ENCODE peak calls at places on chromosomes 12 and 14, in four cellular contexts. One of them, this sample, is unnamed.

GRCh38 chr12:65121049-65121955 is at the start of gene WIF1:
- DNase-seq in Kasumi-1: peak
- DNase-seq in right cardiac atrium: peak
- DNase-seq in AG08396: peak
- DNase-seq in this sample: no peak

GRCh38 chr12:79324571-79324970 is 366.2 kb downstream of the PAWR start:
- DNase-seq in Kasumi-1: no peak
- DNase-seq in right cardiac atrium: no peak
- DNase-seq in AG08396: no peak
- DNase-seq in this sample: no peak

GRCh38 chr14:20723458-20723857 is 22.2 kb upstream of the EDDM3A start:
- DNase-seq in Kasumi-1: no peak
- DNase-seq in right cardiac atrium: peak
- DNase-seq in AG08396: no peak
- DNase-seq in this sample: no peak

GRCh38 chr14:39998114-39998513 is 565.9 kb upstream of the FBXO33 start:
- DNase-seq in Kasumi-1: no peak
- DNase-seq in right cardiac atrium: no peak
- DNase-seq in AG08396: no peak
- DNase-seq in this sample: no peak

GRCh38 chr14:75736845-75737485 is 75.9 kb downstream of the TTLL5 start:
- DNase-seq in Kasumi-1: no peak
- DNase-seq in right cardiac atrium: no peak
- DNase-seq in AG08396: no peak
- DNase-seq in this sample: no peak

GRCh38 chr14:102930138-102930752 is 7.8 kb downstream of the AMN start:
- DNase-seq in Kasumi-1: no peak
- DNase-seq in right cardiac atrium: no peak
- DNase-seq in AG08396: peak
- DNase-seq in this sample: no peak

GRCh38 chr12:117125275-117125613 is 26.0 kb upstream of the TESC start:
- DNase-seq in Kasumi-1: no peak
- DNase-seq in right cardiac atrium: no peak
- DNase-seq in AG08396: no peak
- DNase-seq in this sample: no peak

GRCh38 chr12:122023339-122024131 is 1.9 kb downstream of the BCL7A start:
- DNase-seq in Kasumi-1: peak
- DNase-seq in right cardiac atrium: peak
- DNase-seq in AG08396: peak
- DNase-seq in this sample: peak

GRCh38 chr14:39491134-39491541 is 58.9 kb upstream of the FBXO33 start:
- DNase-seq in Kasumi-1: peak
- DNase-seq in right cardiac atrium: no peak
- DNase-seq in AG08396: peak
- DNase-seq in this sample: no peak

GRCh38 chr14:80136358-80136757 is 74.9 kb downstream of the DIO2 start:
- DNase-seq in Kasumi-1: no peak
- DNase-seq in right cardiac atrium: no peak
- DNase-seq in AG08396: no peak
- DNase-seq in this sample: no peak

GRCh38 chr12:12327802-12328201 is 22.2 kb downstream of the MANSC1 start:
- DNase-seq in Kasumi-1: peak
- DNase-seq in right cardiac atrium: no peak
- DNase-seq in AG08396: peak
- DNase-seq in this sample: peak

GRCh38 chr12:105640780-105641179 is 310.3 kb downstream of the C12orf75 start:
- DNase-seq in Kasumi-1: no peak
- DNase-seq in right cardiac atrium: no peak
- DNase-seq in AG08396: no peak
- DNase-seq in this sample: no peak

GRCh38 chr14:51342226-51342625 is 102.2 kb downstream of the TMX1 start:
- DNase-seq in Kasumi-1: no peak
- DNase-seq in right cardiac atrium: no peak
- DNase-seq in AG08396: no peak
- DNase-seq in this sample: no peak

GRCh38 chr14:51879170-51879569 is 18.8 kb downstream of the GNG2 start:
- DNase-seq in Kasumi-1: no peak
- DNase-seq in right cardiac atrium: no peak
- DNase-seq in AG08396: no peak
- DNase-seq in this sample: no peak

GRCh38 chr12:12482150-12482761 is 80.4 kb downstream of the DUSP16 start:
- DNase-seq in Kasumi-1: no peak
- DNase-seq in right cardiac atrium: no peak
- DNase-seq in AG08396: no peak
- DNase-seq in this sample: no peak

GRCh38 chr12:40229690-40230651 is 5.2 kb downstream of the LRRK2 start:
- DNase-seq in Kasumi-1: no peak
- DNase-seq in right cardiac atrium: no peak
- DNase-seq in AG08396: no peak
- DNase-seq in this sample: no peak

GRCh38 chr12:120321382-120322202 is 6.0 kb downstream of the PLA2G1B start:
- DNase-seq in Kasumi-1: no peak
- DNase-seq in right cardiac atrium: no peak
- DNase-seq in AG08396: no peak
- DNase-seq in this sample: no peak

GRCh38 chr12:29088611-29089219 is 60.4 kb upstream of the FAR2 start:
- DNase-seq in Kasumi-1: peak
- DNase-seq in right cardiac atrium: no peak
- DNase-seq in AG08396: no peak
- DNase-seq in this sample: no peak

GRCh38 chr12:21471294-21471693 is 30.1 kb downstream of the RECQL start:
- DNase-seq in Kasumi-1: no peak
- DNase-seq in right cardiac atrium: no peak
- DNase-seq in AG08396: no peak
- DNase-seq in this sample: no peak

GRCh38 chr14:53367631-53368030 is 214.5 kb upstream of the DDHD1 start:
- DNase-seq in Kasumi-1: no peak
- DNase-seq in right cardiac atrium: no peak
- DNase-seq in AG08396: no peak
- DNase-seq in this sample: no peak

GRCh38 chr14:95496111-95496681 is 20.3 kb downstream of the SYNE3 start:
- DNase-seq in Kasumi-1: no peak
- DNase-seq in right cardiac atrium: no peak
- DNase-seq in AG08396: no peak
- DNase-seq in this sample: no peak

GRCh38 chr12:1919284-1919683 is 832 bp upstream of the CACNA2D4 start:
- DNase-seq in Kasumi-1: no peak
- DNase-seq in right cardiac atrium: no peak
- DNase-seq in AG08396: peak
- DNase-seq in this sample: no peak

GRCh38 chr12:93664573-93665138 is 12.5 kb upstream of the CRADD start:
- DNase-seq in Kasumi-1: no peak
- DNase-seq in right cardiac atrium: no peak
- DNase-seq in AG08396: no peak
- DNase-seq in this sample: no peak

GRCh38 chr12:47725893-47726292 is 603 bp upstream of the ENDOU start:
- DNase-seq in Kasumi-1: no peak
- DNase-seq in right cardiac atrium: no peak
- DNase-seq in AG08396: peak
- DNase-seq in this sample: no peak

GRCh38 chr12:111767362-111768158 is 827 bp downstream of the ALDH2 start:
- DNase-seq in Kasumi-1: no peak
- DNase-seq in right cardiac atrium: no peak
- DNase-seq in AG08396: peak
- DNase-seq in this sample: no peak

GRCh38 chr14:68628605-68629310 is 164.1 kb downstream of the ZFP36L1 start:
- DNase-seq in Kasumi-1: no peak
- DNase-seq in right cardiac atrium: no peak
- DNase-seq in AG08396: no peak
- DNase-seq in this sample: no peak

GRCh38 chr12:57156701-57157403 is 9.4 kb upstream of the LRP1-AS start:
- DNase-seq in Kasumi-1: peak
- DNase-seq in right cardiac atrium: no peak
- DNase-seq in AG08396: no peak
- DNase-seq in this sample: no peak

GRCh38 chr12:116426391-116427136 is 132.6 kb upstream of the MAP1LC3B2 start:
- DNase-seq in Kasumi-1: no peak
- DNase-seq in right cardiac atrium: peak
- DNase-seq in AG08396: peak
- DNase-seq in this sample: peak

GRCh38 chr12:104163631-104164030 is 25.6 kb upstream of the NFYB start:
- DNase-seq in Kasumi-1: no peak
- DNase-seq in right cardiac atrium: no peak
- DNase-seq in AG08396: no peak
- DNase-seq in this sample: no peak

GRCh38 chr12:936377-937345 is 12.8 kb downstream of the RAD52 start:
- DNase-seq in Kasumi-1: no peak
- DNase-seq in right cardiac atrium: no peak
- DNase-seq in AG08396: no peak
- DNase-seq in this sample: no peak

GRCh38 chr14:63012171-63012570 is 33.1 kb downstream of the KCNH5 start:
- DNase-seq in Kasumi-1: no peak
- DNase-seq in right cardiac atrium: no peak
- DNase-seq in AG08396: no peak
- DNase-seq in this sample: no peak

GRCh38 chr14:91245029-91245428 is 525 bp upstream of the GPR68 start:
- DNase-seq in Kasumi-1: no peak
- DNase-seq in right cardiac atrium: no peak
- DNase-seq in AG08396: no peak
- DNase-seq in this sample: no peak

GRCh38 chr14:105888784-105889665 is 362.6 kb downstream of the TMEM121 start:
- DNase-seq in Kasumi-1: no peak
- DNase-seq in right cardiac atrium: peak
- DNase-seq in AG08396: no peak
- DNase-seq in this sample: no peak

GRCh38 chr12:52155048-52155868 is 36.6 kb downstream of the KRT80 start:
- DNase-seq in Kasumi-1: no peak
- DNase-seq in right cardiac atrium: peak
- DNase-seq in AG08396: no peak
- DNase-seq in this sample: no peak

GRCh38 chr14:100981808-100982207 is 78.3 kb upstream of the RTL1 start:
- DNase-seq in Kasumi-1: no peak
- DNase-seq in right cardiac atrium: no peak
- DNase-seq in AG08396: no peak
- DNase-seq in this sample: no peak

GRCh38 chr14:88075298-88075981 is 70.5 kb downstream of the GPR65 start:
- DNase-seq in Kasumi-1: no peak
- DNase-seq in right cardiac atrium: no peak
- DNase-seq in AG08396: no peak
- DNase-seq in this sample: no peak

GRCh38 chr12:39239484-39240143 is 203.3 kb downstream of the KIF21A start:
- DNase-seq in Kasumi-1: no peak
- DNase-seq in right cardiac atrium: no peak
- DNase-seq in AG08396: no peak
- DNase-seq in this sample: peak